ENCODE peak calls at places on chromosomes 7 and 10, in four cellular contexts. R is HCT116, T is MM.1S, U is fibroblast of lung. Q is an unnamed sample.

GRCh38 chr7:33841658-33842057 is 63.7 kb upstream of the BMPER start:
- DNase-seq in R (no peak), T (no peak), U (peak; percentile 31), Q (no peak)

GRCh38 chr7:81877890-81878289 is 108.0 kb upstream of the HGF start:
- DNase-seq in R (no peak), T (no peak), U (no peak), Q (no peak)

GRCh38 chr10:42977032-42977416 is 99.8 kb upstream of the RET start:
- DNase-seq in R (no peak), T (no peak), U (no peak), Q (no peak)

GRCh38 chr10:24318517-24318916 is 109.6 kb downstream of the KIAA1217 start:
- DNase-seq in R (no peak), T (no peak), U (no peak), Q (no peak)

GRCh38 chr10:5888843-5889623 is 660 bp downstream of the ANKRD16 start:
- DNase-seq in R (no peak), T (peak; percentile 50), U (peak; percentile 11), Q (no peak)

GRCh38 chr10:124999433-125000365 is 57.8 kb downstream of the ZRANB1 start:
- DNase-seq in R (no peak), T (no peak), U (peak; percentile 95), Q (no peak)

GRCh38 chr10:120459185-120459584 is 2.2 kb downstream of the PLPP4 start:
- DNase-seq in R (no peak), T (no peak), U (no peak), Q (no peak)

GRCh38 chr7:51158742-51159441 is 157.7 kb downstream of the COBL start:
- DNase-seq in R (no peak), T (no peak), U (no peak), Q (no peak)

GRCh38 chr10:85557077-85557476 is 809.5 kb downstream of the GRID1 start:
- DNase-seq in R (no peak), T (no peak), U (peak; percentile 2), Q (no peak)

GRCh38 chr10:31615129-31615528 is 296.1 kb downstream of the ZEB1 start:
- DNase-seq in R (no peak), T (no peak), U (no peak), Q (no peak)

GRCh38 chr7:75711634-75712494 is 26.9 kb downstream of the HIP1 start:
- DNase-seq in R (no peak), T (peak; percentile 21), U (peak; percentile 36), Q (no peak)

GRCh38 chr7:147510913-147511312 is 1079.7 kb upstream of the C7orf33 start:
- DNase-seq in R (no peak), T (no peak), U (peak; percentile 36), Q (no peak)

GRCh38 chr10:32846974-32847373 is 111.1 kb downstream of the ITGB1 start:
- DNase-seq in R (no peak), T (no peak), U (no peak), Q (no peak)

GRCh38 chr7:31488562-31489203 is 25.2 kb upstream of the ITPRID1 start:
- DNase-seq in R (peak; percentile 41), T (peak; percentile 67), U (peak; percentile 20), Q (no peak)

GRCh38 chr10:30294506-30295280 is 54.4 kb downstream of the MTPAP start:
- DNase-seq in R (no peak), T (no peak), U (no peak), Q (no peak)

GRCh38 chr7:3149961-3150516 is 106.4 kb upstream of the CARD11 start:
- DNase-seq in R (no peak), T (no peak), U (no peak), Q (no peak)

GRCh38 chr7:11507929-11508328 is 324.1 kb downstream of the THSD7A start:
- DNase-seq in R (no peak), T (no peak), U (no peak), Q (no peak)

GRCh38 chr10:104322416-104322782 is 15.9 kb downstream of the ITPRIP start:
- DNase-seq in R (no peak), T (peak; percentile 16), U (no peak), Q (no peak)

GRCh38 chr10:10872706-10873276 is 144.9 kb upstream of the CELF2 start:
- DNase-seq in R (no peak), T (no peak), U (peak; percentile 71), Q (no peak)

GRCh38 chr7:8214162-8214897 is 47.6 kb downstream of the ICA1 start:
- DNase-seq in R (no peak), T (no peak), U (peak; percentile 64), Q (no peak)

GRCh38 chr7:4416436-4417092 is 265.5 kb upstream of the FOXK1 start:
- DNase-seq in R (no peak), T (no peak), U (peak; percentile 24), Q (no peak)

GRCh38 chr7:133931053-133931452 is 196.1 kb upstream of the LRGUK start:
- DNase-seq in R (peak; percentile 44), T (no peak), U (no peak), Q (peak; percentile 50)

GRCh38 chr10:77195101-77195500 is 442.5 kb downstream of the KCNMA1 start:
- DNase-seq in R (no peak), T (no peak), U (peak; percentile 71), Q (peak; percentile 25)

GRCh38 chr10:131654471-131655087 is 246.2 kb upstream of the PPP2R2D start:
- DNase-seq in R (no peak), T (no peak), U (no peak), Q (no peak)

GRCh38 chr10:132132391-132132841 is 54.3 kb upstream of the DPYSL4 start:
- DNase-seq in R (no peak), T (no peak), U (no peak), Q (no peak)

GRCh38 chr10:119273413-119273812 is 66.0 kb downstream of the GRK5 start:
- DNase-seq in R (no peak), T (no peak), U (no peak), Q (no peak)

GRCh38 chr10:102368072-102368471 is 27.4 kb upstream of the NFKB2 start:
- DNase-seq in R (no peak), T (no peak), U (no peak), Q (peak; percentile 13)

GRCh38 chr10:102375867-102376266 is 19.6 kb upstream of the NFKB2 start:
- DNase-seq in R (no peak), T (no peak), U (no peak), Q (no peak)

GRCh38 chr10:102367441-102367840 is 28.1 kb upstream of the NFKB2 start:
- DNase-seq in R (no peak), T (no peak), U (no peak), Q (no peak)

GRCh38 chr10:102375250-102375649 is 20.3 kb upstream of the NFKB2 start:
- DNase-seq in R (no peak), T (no peak), U (no peak), Q (no peak)

DNA sequence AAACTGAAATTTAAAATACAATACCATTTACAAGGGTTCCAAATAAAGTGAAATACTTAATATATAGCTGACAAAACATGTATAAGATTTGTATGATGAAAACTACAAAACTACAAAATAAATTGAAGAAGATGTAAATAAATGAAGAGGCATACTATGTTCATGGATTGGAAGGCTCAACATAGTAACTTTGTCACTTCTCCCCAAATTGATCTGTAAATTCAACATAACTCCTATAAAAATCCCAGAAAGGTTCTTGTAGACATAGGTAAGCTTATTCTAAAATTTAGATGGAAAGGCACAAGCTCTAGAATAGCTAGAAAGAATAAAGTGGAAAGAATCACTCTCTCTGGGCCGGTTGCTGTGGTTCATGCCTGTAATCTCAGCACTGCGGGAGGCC is 24.2 kb upstream of the NFKB2 start:
- DNase-seq in R (no peak), T (no peak), U (no peak), Q (no peak)
- H3K4me1 ChIP-seq in R (peaks cover 8% of the 10 kb centered on the region), T (no peaks in the 10 kb centered on the region), U (no peaks in the 10 kb centered on the region), Q (peaks cover 18% of the 10 kb centered on the region)

GRCh38 chr7:25280181-25280580 is 51.9 kb upstream of the NPVF start:
- DNase-seq in R (no peak), T (no peak), U (no peak), Q (no peak)
- H3K79me2 ChIP-seq in R (no peaks in the 10 kb centered on the region), T (no peaks in the 10 kb centered on the region), U (no peaks in the 10 kb centered on the region), Q (no peaks in the 10 kb centered on the region)

DNA sequence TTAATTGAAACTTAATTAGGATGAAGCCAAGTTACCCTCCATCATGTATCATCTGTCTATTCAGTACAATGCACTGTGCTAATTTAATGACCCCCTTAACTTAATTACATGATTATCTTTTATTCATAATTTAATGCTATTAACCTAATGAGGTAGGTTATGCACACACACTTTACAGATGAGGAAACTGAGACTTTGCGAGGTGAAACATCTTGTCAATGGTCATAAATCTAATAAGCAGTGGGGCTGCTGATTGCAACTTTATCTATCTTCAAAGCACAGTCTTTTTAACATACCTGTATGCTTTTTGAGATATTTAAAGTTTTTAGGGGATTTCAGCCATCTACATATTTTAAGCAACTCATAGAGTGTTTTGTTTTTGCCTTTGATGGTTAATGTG is 547 bp downstream of the MACC1 start:
- DNase-seq in R (no peak), T (no peak), U (no peak), Q (no peak)
- H3K9ac ChIP-seq in R (peak overlapping the region; percentile 67), T (peak overlapping the region; percentile 86), U (no peak overlapping the region), Q (peak overlapping the region; percentile 83)

GRCh38 chr7:130363156-130363847 is 17.0 kb upstream of the CPA1 start:
- DNase-seq in R (peak; percentile 85), T (no peak), U (peak; percentile 91), Q (peak; percentile 99)

GRCh38 chr7:130366561-130366960 is 13.7 kb upstream of the CPA1 start:
- DNase-seq in R (no peak), T (no peak), U (no peak), Q (no peak)

GRCh38 chr7:130364446-130364845 is 15.8 kb upstream of the CPA1 start:
- DNase-seq in R (no peak), T (no peak), U (no peak), Q (no peak)

GRCh38 chr7:130365511-130366441 is 14.5 kb upstream of the CPA1 start:
- DNase-seq in R (no peak), T (no peak), U (peak; percentile 65), Q (no peak)

GRCh38 chr7:130365093-130365492 is 15.2 kb upstream of the CPA1 start:
- DNase-seq in R (no peak), T (no peak), U (no peak), Q (no peak)
- H3K4me1 ChIP-seq in R (peaks cover 28% of the 10 kb centered on the region), T (no peaks in the 10 kb centered on the region), U (peaks cover 38% of the 10 kb centered on the region), Q (peaks cover 40% of the 10 kb centered on the region)